ENCODE peak calls at places on chromosome 9, in eight cellular contexts. One of them, this sample, is unnamed.

GRCh38 chr9:104802906-104803305 is 39.0 kb downstream of the NIPSNAP3B start:
- DNase-seq in endothelial cell of umbilical vein: no peak
- DNase-seq in body of pancreas: no peak
- DNase-seq in GM12878: no peak
- DNase-seq in IMR-90: no peak
- DNase-seq in uterus: no peak
- DNase-seq in tibial nerve: no peak
- DNase-seq in spleen: no peak
- DNase-seq in this sample: no peak

GRCh38 chr9:127224883-127225739 is 39.5 kb upstream of the GARNL3 start:
- DNase-seq in endothelial cell of umbilical vein: peak
- DNase-seq in body of pancreas: peak
- DNase-seq in GM12878: no peak
- DNase-seq in IMR-90: peak
- DNase-seq in uterus: peak
- DNase-seq in tibial nerve: peak
- DNase-seq in spleen: peak
- DNase-seq in this sample: peak

GRCh38 chr9:79432485-79432884 is 139.3 kb upstream of the TLE4 start:
- DNase-seq in endothelial cell of umbilical vein: no peak
- DNase-seq in body of pancreas: no peak
- DNase-seq in GM12878: no peak
- DNase-seq in IMR-90: no peak
- DNase-seq in uterus: no peak
- DNase-seq in tibial nerve: no peak
- DNase-seq in spleen: no peak
- DNase-seq in this sample: no peak

GRCh38 chr9:79395691-79396558 is 175.8 kb upstream of the TLE4 start:
- DNase-seq in endothelial cell of umbilical vein: no peak
- DNase-seq in body of pancreas: no peak
- DNase-seq in GM12878: no peak
- DNase-seq in IMR-90: no peak
- DNase-seq in uterus: no peak
- DNase-seq in tibial nerve: no peak
- DNase-seq in spleen: no peak
- DNase-seq in this sample: no peak

GRCh38 chr9:89555426-89556375 is 49.1 kb upstream of the GADD45G start:
- DNase-seq in endothelial cell of umbilical vein: peak
- DNase-seq in body of pancreas: no peak
- DNase-seq in GM12878: peak
- DNase-seq in IMR-90: no peak
- DNase-seq in uterus: no peak
- DNase-seq in tibial nerve: no peak
- DNase-seq in spleen: peak
- DNase-seq in this sample: no peak

GRCh38 chr9:28956111-28956880 is 1383.0 kb upstream of the C9orf72 start:
- DNase-seq in endothelial cell of umbilical vein: no peak
- DNase-seq in body of pancreas: no peak
- DNase-seq in GM12878: no peak
- DNase-seq in IMR-90: no peak
- DNase-seq in uterus: no peak
- DNase-seq in tibial nerve: no peak
- DNase-seq in spleen: no peak
- DNase-seq in this sample: no peak

GRCh38 chr9:126781717-126782388 is 23.0 kb upstream of the ZBTB43 start:
- DNase-seq in endothelial cell of umbilical vein: peak
- DNase-seq in body of pancreas: peak
- DNase-seq in GM12878: no peak
- DNase-seq in IMR-90: peak
- DNase-seq in uterus: peak
- DNase-seq in tibial nerve: peak
- DNase-seq in spleen: peak
- DNase-seq in this sample: peak

GRCh38 chr9:101380295-101380694 is 4.5 kb downstream of the BAAT start:
- DNase-seq in endothelial cell of umbilical vein: no peak
- DNase-seq in body of pancreas: no peak
- DNase-seq in GM12878: no peak
- DNase-seq in IMR-90: no peak
- DNase-seq in uterus: no peak
- DNase-seq in tibial nerve: no peak
- DNase-seq in spleen: no peak
- DNase-seq in this sample: no peak

GRCh38 chr9:121735792-121736130 is 84.3 kb downstream of the DAB2IP start:
- DNase-seq in endothelial cell of umbilical vein: no peak
- DNase-seq in body of pancreas: no peak
- DNase-seq in GM12878: no peak
- DNase-seq in IMR-90: no peak
- DNase-seq in uterus: no peak
- DNase-seq in tibial nerve: no peak
- DNase-seq in spleen: no peak
- DNase-seq in this sample: peak

GRCh38 chr9:121734465-121734864 is 83.0 kb downstream of the DAB2IP start:
- DNase-seq in endothelial cell of umbilical vein: no peak
- DNase-seq in body of pancreas: no peak
- DNase-seq in GM12878: no peak
- DNase-seq in IMR-90: peak
- DNase-seq in uterus: no peak
- DNase-seq in tibial nerve: no peak
- DNase-seq in spleen: no peak
- DNase-seq in this sample: no peak

GRCh38 chr9:121736147-121736721 is 84.8 kb downstream of the DAB2IP start:
- DNase-seq in endothelial cell of umbilical vein: no peak
- DNase-seq in body of pancreas: peak
- DNase-seq in GM12878: no peak
- DNase-seq in IMR-90: peak
- DNase-seq in uterus: peak
- DNase-seq in tibial nerve: peak
- DNase-seq in spleen: peak
- DNase-seq in this sample: peak

GRCh38 chr9:121736964-121737462 is 85.6 kb downstream of the DAB2IP start:
- DNase-seq in endothelial cell of umbilical vein: no peak
- DNase-seq in body of pancreas: peak
- DNase-seq in GM12878: no peak
- DNase-seq in IMR-90: no peak
- DNase-seq in uterus: peak
- DNase-seq in tibial nerve: peak
- DNase-seq in spleen: no peak
- DNase-seq in this sample: peak

DNA sequence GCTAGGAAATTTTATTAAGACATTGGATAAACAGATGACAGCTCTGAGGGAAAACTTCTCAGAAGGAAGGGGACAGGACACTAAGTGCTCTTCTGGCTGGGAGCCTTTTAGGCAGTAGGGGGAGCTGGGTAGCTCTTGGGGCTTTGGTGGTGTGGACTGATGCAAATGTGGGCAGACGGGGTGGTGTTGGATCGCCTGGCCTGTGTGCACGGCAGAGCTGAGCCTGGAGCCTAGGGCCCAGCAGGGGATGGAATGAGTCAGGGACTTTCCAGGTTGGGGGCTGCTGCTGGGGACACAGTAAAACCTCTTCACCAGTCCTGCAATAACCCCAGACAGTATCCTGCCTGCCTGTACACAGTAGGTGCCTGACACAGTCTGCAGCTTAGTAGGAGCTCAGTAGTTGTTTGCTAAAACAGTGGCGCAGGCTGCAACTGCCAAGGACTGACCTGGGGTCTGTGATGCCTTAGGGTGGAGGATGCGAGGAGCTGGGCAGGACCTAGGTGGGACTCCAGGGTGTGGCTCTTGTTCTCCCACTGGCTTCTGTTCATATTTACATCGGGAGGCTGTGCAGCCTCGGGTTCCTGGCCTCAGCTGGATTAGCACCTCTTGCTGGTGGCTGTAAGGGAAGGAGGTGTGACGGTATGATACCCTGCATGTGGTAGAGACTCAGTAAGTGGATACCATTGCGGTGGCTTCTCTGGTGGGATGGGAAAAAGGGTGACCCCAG is 83.8 kb downstream of the DAB2IP start:
- DNase-seq in endothelial cell of umbilical vein: peak
- DNase-seq in body of pancreas: no peak
- DNase-seq in GM12878: no peak
- DNase-seq in IMR-90: peak
- DNase-seq in uterus: no peak
- DNase-seq in tibial nerve: no peak
- DNase-seq in spleen: no peak
- DNase-seq in this sample: no peak
- TF ChIP-seq CTCF in endothelial cell of umbilical vein: peak
- TF ChIP-seq CTCF in body of pancreas: peak
- TF ChIP-seq CTCF in GM12878: peak
- TF ChIP-seq CTCF in IMR-90: peak
- TF ChIP-seq CTCF in uterus: no peak
- TF ChIP-seq CTCF in tibial nerve: peak
- TF ChIP-seq CTCF in spleen: peak
- TF ChIP-seq CTCF in this sample: no peak

GRCh38 chr9:1982074-1982473 is 33.1 kb upstream of the SMARCA2 start:
- DNase-seq in endothelial cell of umbilical vein: no peak
- DNase-seq in body of pancreas: no peak
- DNase-seq in GM12878: peak
- DNase-seq in IMR-90: no peak
- DNase-seq in uterus: no peak
- DNase-seq in tibial nerve: no peak
- DNase-seq in spleen: no peak
- DNase-seq in this sample: no peak

GRCh38 chr9:1977026-1977425 is 38.1 kb upstream of the SMARCA2 start:
- DNase-seq in endothelial cell of umbilical vein: no peak
- DNase-seq in body of pancreas: no peak
- DNase-seq in GM12878: no peak
- DNase-seq in IMR-90: no peak
- DNase-seq in uterus: no peak
- DNase-seq in tibial nerve: no peak
- DNase-seq in spleen: no peak
- DNase-seq in this sample: no peak

GRCh38 chr9:1978941-1979340 is 36.2 kb upstream of the SMARCA2 start:
- DNase-seq in endothelial cell of umbilical vein: no peak
- DNase-seq in body of pancreas: peak
- DNase-seq in GM12878: no peak
- DNase-seq in IMR-90: peak
- DNase-seq in uterus: no peak
- DNase-seq in tibial nerve: no peak
- DNase-seq in spleen: no peak
- DNase-seq in this sample: peak

GRCh38 chr9:1979815-1980367 is 35.3 kb upstream of the SMARCA2 start:
- DNase-seq in endothelial cell of umbilical vein: no peak
- DNase-seq in body of pancreas: peak
- DNase-seq in GM12878: peak
- DNase-seq in IMR-90: peak
- DNase-seq in uterus: no peak
- DNase-seq in tibial nerve: peak
- DNase-seq in spleen: no peak
- DNase-seq in this sample: peak

GRCh38 chr9:1980387-1980786 is 34.8 kb upstream of the SMARCA2 start:
- DNase-seq in endothelial cell of umbilical vein: no peak
- DNase-seq in body of pancreas: no peak
- DNase-seq in GM12878: peak
- DNase-seq in IMR-90: no peak
- DNase-seq in uterus: no peak
- DNase-seq in tibial nerve: no peak
- DNase-seq in spleen: no peak
- DNase-seq in this sample: no peak
- H3K27ac ChIP-seq in endothelial cell of umbilical vein: no peak
- H3K27ac ChIP-seq in body of pancreas: no peak
- H3K27ac ChIP-seq in GM12878: no peak
- H3K27ac ChIP-seq in IMR-90: no peak
- H3K27ac ChIP-seq in uterus: no peak
- H3K27ac ChIP-seq in tibial nerve: no peak
- H3K27ac ChIP-seq in spleen: no peak
- H3K27ac ChIP-seq in this sample: peak

GRCh38 chr9:129319938-129320481 is 141.9 kb upstream of the IER5L start:
- DNase-seq in endothelial cell of umbilical vein: no peak
- DNase-seq in body of pancreas: peak
- DNase-seq in GM12878: no peak
- DNase-seq in IMR-90: no peak
- DNase-seq in uterus: peak
- DNase-seq in tibial nerve: peak
- DNase-seq in spleen: no peak
- DNase-seq in this sample: peak

GRCh38 chr9:129322022-129322621 is 144.1 kb upstream of the IER5L start:
- DNase-seq in endothelial cell of umbilical vein: no peak
- DNase-seq in body of pancreas: peak
- DNase-seq in GM12878: no peak
- DNase-seq in IMR-90: no peak
- DNase-seq in uterus: peak
- DNase-seq in tibial nerve: no peak
- DNase-seq in spleen: peak
- DNase-seq in this sample: no peak

GRCh38 chr9:129321511-129322021 is 143.5 kb upstream of the IER5L start:
- DNase-seq in endothelial cell of umbilical vein: no peak
- DNase-seq in body of pancreas: peak
- DNase-seq in GM12878: no peak
- DNase-seq in IMR-90: no peak
- DNase-seq in uterus: peak
- DNase-seq in tibial nerve: no peak
- DNase-seq in spleen: no peak
- DNase-seq in this sample: no peak

GRCh38 chr9:129319076-129319937 is 141.2 kb upstream of the IER5L start:
- DNase-seq in endothelial cell of umbilical vein: no peak
- DNase-seq in body of pancreas: peak
- DNase-seq in GM12878: no peak
- DNase-seq in IMR-90: no peak
- DNase-seq in uterus: peak
- DNase-seq in tibial nerve: no peak
- DNase-seq in spleen: peak
- DNase-seq in this sample: no peak

DNA sequence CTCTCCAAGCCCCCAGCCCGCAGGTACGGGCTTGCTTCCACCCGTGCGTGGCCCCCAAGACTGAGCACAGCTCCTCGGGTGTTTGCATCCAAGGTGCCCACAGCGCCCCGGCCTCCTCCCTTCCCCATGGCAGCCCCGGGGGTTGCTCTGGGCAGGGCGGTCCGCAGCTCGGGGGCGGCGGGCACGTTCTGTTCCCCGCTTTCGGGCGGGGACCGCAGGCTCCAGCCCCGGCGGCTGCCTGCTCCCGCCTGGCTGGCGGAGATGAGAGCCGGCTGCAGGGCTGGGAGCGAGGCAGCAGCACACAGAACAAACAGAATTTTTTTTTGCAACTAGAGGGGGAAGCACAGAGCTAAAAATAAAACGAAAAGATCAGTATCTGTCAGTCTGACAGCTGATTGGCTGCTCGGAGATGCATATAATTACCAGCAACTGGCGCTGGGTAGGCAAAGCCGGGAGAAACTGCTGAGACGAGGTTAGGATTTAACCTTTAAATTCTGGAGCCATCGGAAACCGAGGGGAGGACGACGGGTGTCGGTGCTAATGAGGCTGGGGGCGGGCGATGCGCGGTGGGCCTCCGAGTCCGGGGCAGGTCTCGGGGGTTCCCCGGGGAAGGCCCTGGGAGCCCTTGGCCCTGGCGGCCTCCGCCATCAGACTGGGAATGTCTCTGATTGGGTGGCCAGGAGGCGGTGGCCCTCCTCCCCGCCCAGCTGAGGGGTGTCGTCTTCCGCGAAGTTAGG is 142.7 kb upstream of the IER5L start:
- DNase-seq in endothelial cell of umbilical vein: peak
- DNase-seq in body of pancreas: peak
- DNase-seq in GM12878: peak
- DNase-seq in IMR-90: peak
- DNase-seq in uterus: peak
- DNase-seq in tibial nerve: peak
- DNase-seq in spleen: peak
- DNase-seq in this sample: peak
- TF ChIP-seq POLR2A in endothelial cell of umbilical vein: no peak
- TF ChIP-seq POLR2A in body of pancreas: peak
- TF ChIP-seq POLR2A in GM12878: no peak
- TF ChIP-seq POLR2A in IMR-90: no peak
- TF ChIP-seq POLR2A in uterus: peak
- TF ChIP-seq POLR2A in tibial nerve: peak
- TF ChIP-seq POLR2A in spleen: no peak
- TF ChIP-seq POLR2A in this sample: peak

GRCh38 chr9:114125614-114126013 is 26.5 kb upstream of the KIF12 start:
- DNase-seq in endothelial cell of umbilical vein: no peak
- DNase-seq in body of pancreas: no peak
- DNase-seq in GM12878: no peak
- DNase-seq in IMR-90: no peak
- DNase-seq in uterus: no peak
- DNase-seq in tibial nerve: no peak
- DNase-seq in spleen: peak
- DNase-seq in this sample: no peak

GRCh38 chr9:114126247-114127060 is 27.4 kb upstream of the KIF12 start:
- DNase-seq in endothelial cell of umbilical vein: no peak
- DNase-seq in body of pancreas: no peak
- DNase-seq in GM12878: no peak
- DNase-seq in IMR-90: no peak
- DNase-seq in uterus: no peak
- DNase-seq in tibial nerve: no peak
- DNase-seq in spleen: peak
- DNase-seq in this sample: no peak

GRCh38 chr9:114124138-114124537 is 25.0 kb upstream of the KIF12 start:
- DNase-seq in endothelial cell of umbilical vein: no peak
- DNase-seq in body of pancreas: no peak
- DNase-seq in GM12878: no peak
- DNase-seq in IMR-90: no peak
- DNase-seq in uterus: no peak
- DNase-seq in tibial nerve: no peak
- DNase-seq in spleen: peak
- DNase-seq in this sample: no peak

GRCh38 chr9:114123031-114123977 is 24.2 kb upstream of the KIF12 start:
- DNase-seq in endothelial cell of umbilical vein: no peak
- DNase-seq in body of pancreas: no peak
- DNase-seq in GM12878: no peak
- DNase-seq in IMR-90: no peak
- DNase-seq in uterus: no peak
- DNase-seq in tibial nerve: no peak
- DNase-seq in spleen: peak
- DNase-seq in this sample: no peak

DNA sequence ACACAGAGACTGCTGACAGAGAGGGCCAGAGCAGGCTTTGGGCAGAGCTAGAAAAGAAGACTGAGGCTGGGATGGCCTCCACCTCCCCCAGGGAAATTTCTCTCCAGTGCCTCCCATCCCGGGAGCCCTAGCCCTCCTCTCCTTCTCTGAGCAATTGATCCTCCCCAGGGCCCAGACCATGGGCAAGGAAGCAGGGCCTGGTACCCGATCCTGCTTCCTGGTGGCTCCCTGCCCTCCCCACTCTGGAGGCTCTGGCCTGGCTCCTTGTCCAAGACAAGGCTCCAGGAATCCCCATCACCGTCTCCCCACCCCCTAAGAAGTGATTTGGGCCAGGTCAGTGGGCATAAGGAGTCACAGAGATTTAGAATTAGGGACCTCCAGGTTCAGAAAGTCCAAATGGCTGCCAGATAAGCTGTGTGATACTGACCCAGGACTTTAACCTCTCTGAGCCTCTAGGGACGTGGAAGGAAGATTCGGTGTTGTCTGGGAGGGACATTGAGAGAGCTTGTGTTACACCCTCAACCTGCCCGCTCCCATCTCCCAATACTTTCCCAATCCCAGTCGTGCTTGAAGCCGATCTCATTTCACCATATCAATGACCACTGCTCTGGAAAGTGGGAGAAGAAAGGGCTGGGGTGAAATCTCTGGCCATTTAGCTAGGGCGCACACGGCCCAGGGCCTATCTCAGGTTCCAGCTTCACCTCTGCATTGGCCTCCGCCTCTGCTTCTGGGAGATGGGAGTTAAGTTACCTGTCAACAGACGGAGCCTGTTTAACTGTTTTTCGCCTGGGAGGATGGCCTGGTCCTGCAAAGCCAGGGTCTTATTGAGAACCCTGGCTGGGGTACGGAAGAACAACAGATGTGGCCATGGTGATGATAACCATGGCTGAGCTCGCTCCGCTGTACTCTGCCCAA is 25.8 kb upstream of the KIF12 start:
- DNase-seq in endothelial cell of umbilical vein: no peak
- DNase-seq in body of pancreas: no peak
- DNase-seq in GM12878: no peak
- DNase-seq in IMR-90: no peak
- DNase-seq in uterus: no peak
- DNase-seq in tibial nerve: no peak
- DNase-seq in spleen: peak
- DNase-seq in this sample: no peak
- TF ChIP-seq CTCF in endothelial cell of umbilical vein: no peak
- TF ChIP-seq CTCF in body of pancreas: no peak
- TF ChIP-seq CTCF in GM12878: no peak
- TF ChIP-seq CTCF in IMR-90: no peak
- TF ChIP-seq CTCF in uterus: no peak
- TF ChIP-seq CTCF in tibial nerve: no peak
- TF ChIP-seq CTCF in spleen: no peak
- TF ChIP-seq CTCF in this sample: no peak

This sample was measured in thyroid gland.